ENCODE peak calls at places on chromosome 3, in nine cellular contexts. G is mesothelial cell of epicardium, W is AG04450, C is heart left ventricle, K is heart right ventricle, O is AG09319, S is psoas muscle, D is GM20000, L is PC-9. A is an unnamed sample.

GRCh38 chr3:36025232-36025631 is 355.1 kb upstream of the STAC start:
- DNase-seq in G (no peak), W (no peak), C (no peak), K (no peak), O (no peak), S (no peak), D (no peak), L (no peak), A (no peak)

GRCh38 chr3:63993653-63994079 is 29.6 kb downstream of the PSMD6 start:
- DNase-seq in G (peak), W (peak), C (peak), K (peak), O (peak), S (peak), D (peak), L (peak), A (peak)

GRCh38 chr3:93969997-93970396 is 3.7 kb downstream of the PROS1 start:
- DNase-seq in G (no peak), W (no peak), C (no peak), K (no peak), O (no peak), S (no peak), D (no peak), L (no peak), A (no peak)

GRCh38 chr3:114155370-114155821 is 23.5 kb downstream of the DRD3 start:
- DNase-seq in G (no peak), W (no peak), C (peak), K (peak), O (no peak), S (no peak), D (peak), L (no peak), A (peak)

GRCh38 chr3:88000853-88001252 is 58.0 kb downstream of the CGGBP1 start:
- DNase-seq in G (no peak), W (no peak), C (no peak), K (no peak), O (no peak), S (no peak), D (no peak), L (no peak), A (peak)

GRCh38 chr3:16307832-16308531 is 43.0 kb downstream of the OXNAD1 start:
- DNase-seq in G (no peak), W (no peak), C (no peak), K (no peak), O (no peak), S (no peak), D (no peak), L (no peak), A (no peak)

GRCh38 chr3:177338697-177339219 is 141.5 kb upstream of the TBL1XR1 start:
- DNase-seq in G (no peak), W (no peak), C (no peak), K (no peak), O (no peak), S (no peak), D (peak), L (peak), A (no peak)

GRCh38 chr3:4736284-4736861 is 242.9 kb upstream of the BHLHE40 start:
- DNase-seq in G (no peak), W (no peak), C (peak), K (peak), O (no peak), S (no peak), D (no peak), L (peak), A (no peak)

GRCh38 chr3:2770451-2770850 is 339.7 kb downstream of the IL5RA start:
- DNase-seq in G (no peak), W (no peak), C (no peak), K (no peak), O (no peak), S (no peak), D (no peak), L (no peak), A (no peak)

GRCh38 chr3:153640689-153641308 is 478.8 kb downstream of the RAP2B start:
- DNase-seq in G (no peak), W (no peak), C (no peak), K (no peak), O (no peak), S (peak), D (no peak), L (no peak), A (peak)

GRCh38 chr3:14000556-14000955 is 120.7 kb upstream of the WNT7A start:
- DNase-seq in G (no peak), W (no peak), C (no peak), K (no peak), O (no peak), S (no peak), D (no peak), L (no peak), A (no peak)

GRCh38 chr3:107523361-107524213 is 825 bp downstream of the BBX start:
- DNase-seq in G (peak), W (no peak), C (peak), K (peak), O (no peak), S (peak), D (peak), L (peak), A (peak)

DNA sequence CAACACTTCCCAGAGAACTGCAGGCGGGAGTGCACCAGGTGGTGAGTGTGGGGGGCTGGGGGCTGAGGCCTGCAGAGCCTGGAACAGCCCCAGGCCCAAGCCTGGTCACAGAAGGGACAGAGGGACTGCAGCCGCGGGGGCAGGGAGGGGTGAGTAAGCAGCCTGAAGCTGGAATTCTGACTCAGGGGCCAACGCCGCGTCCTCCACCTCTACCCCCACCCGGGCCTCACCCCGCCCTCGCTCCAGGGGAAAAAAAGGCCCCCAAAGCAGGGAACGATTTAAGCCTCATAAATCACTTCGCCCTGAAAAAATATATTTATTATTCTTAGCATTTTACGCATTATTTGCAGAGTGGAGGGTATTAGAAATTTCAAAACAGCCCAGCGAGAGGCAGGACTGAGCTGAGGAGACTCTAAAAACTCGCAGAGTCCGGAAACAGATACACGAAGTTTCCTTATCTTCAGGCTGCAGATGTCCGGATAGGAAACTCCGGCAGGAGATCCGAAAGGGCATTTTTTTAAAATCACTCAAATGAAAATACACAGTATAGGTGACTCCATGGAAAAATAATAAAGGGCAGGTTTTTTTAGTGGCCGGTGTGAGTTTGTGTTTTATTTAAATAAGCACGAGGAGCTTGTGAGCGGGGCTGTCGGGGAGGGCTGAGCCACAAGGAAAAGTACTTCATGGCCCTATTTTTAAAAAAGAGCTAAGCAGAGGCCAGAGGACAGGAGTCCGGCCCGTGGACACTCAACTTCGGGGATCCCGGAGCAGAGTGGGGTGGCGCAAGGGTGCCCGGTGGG is 9.9 kb downstream of the GATA2 start:
- DNase-seq in G (no peak), W (peak), C (peak), K (peak), O (no peak), S (peak), D (no peak), L (peak), A (no peak)
- TF ChIP-seq CTCF in G (no peak), W (peak), C (peak), K (no peak), O (no peak), S (peak), D (no peak), L (no peak), A (no peak)

GRCh38 chr3:188342991-188343732 is 189.2 kb downstream of the LPP start:
- DNase-seq in G (no peak), W (no peak), C (peak), K (peak), O (no peak), S (no peak), D (no peak), L (no peak), A (no peak)
- TF ChIP-seq CTCF in G (no peak), W (no peak), C (no peak), K (no peak), O (no peak), S (no peak), D (no peak), L (no peak), A (no peak)

DNA sequence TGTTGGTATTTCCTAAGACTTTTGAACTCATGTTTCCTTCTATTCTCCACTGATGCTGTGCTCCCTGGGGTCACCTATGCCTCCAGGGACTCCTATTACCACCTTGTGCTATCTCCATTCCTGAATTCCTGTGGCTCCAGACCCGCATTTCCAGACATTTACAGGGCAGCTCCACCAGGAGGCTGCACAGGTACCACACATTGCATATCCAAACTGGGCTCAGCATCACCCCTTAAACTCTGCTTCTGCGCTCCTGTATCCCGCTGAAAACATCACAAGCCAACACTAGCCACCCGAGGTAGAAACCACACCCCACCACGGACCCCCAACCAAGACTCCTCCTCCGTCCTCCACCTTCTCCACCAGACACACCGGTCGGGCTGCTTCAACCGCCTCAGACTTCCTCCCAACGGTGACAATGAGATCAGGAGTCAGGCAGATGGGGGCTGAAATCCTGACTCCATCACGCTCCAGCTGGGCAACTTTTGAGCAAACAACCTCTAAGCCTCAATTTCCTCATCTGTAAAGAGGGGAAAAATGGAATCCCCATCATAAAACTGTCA is 10.4 kb downstream of the TNK2 start:
- DNase-seq in G (no peak), W (no peak), C (no peak), K (no peak), O (no peak), S (no peak), D (peak), L (peak), A (no peak)
- TF ChIP-seq CTCF in G (no peak), W (peak), C (no peak), K (no peak), O (no peak), S (no peak), D (no peak), L (peak), A (no peak)

GRCh38 chr3:72997421-72997961 is 880 bp downstream of the PPP4R2 start:
- DNase-seq in G (no peak), W (no peak), C (peak), K (peak), O (peak), S (no peak), D (peak), L (peak), A (peak)

GRCh38 chr3:72995337-72995736 is 1.3 kb upstream of the PPP4R2 start:
- DNase-seq in G (no peak), W (no peak), C (no peak), K (no peak), O (no peak), S (no peak), D (no peak), L (no peak), A (no peak)

GRCh38 chr3:72996121-72996472 is 514 bp upstream of the PPP4R2 start:
- DNase-seq in G (no peak), W (no peak), C (peak), K (peak), O (no peak), S (peak), D (no peak), L (no peak), A (peak)

GRCh38 chr3:72998489-72998888 is 1.9 kb downstream of the PPP4R2 start:
- DNase-seq in G (no peak), W (no peak), C (no peak), K (no peak), O (no peak), S (no peak), D (no peak), L (no peak), A (no peak)

GRCh38 chr3:72996473-72997333 is at the start of gene PPP4R2:
- DNase-seq in G (peak), W (peak), C (peak), K (peak), O (peak), S (peak), D (peak), L (peak), A (peak)
- TF ChIP-seq CTCF in G (no peak), W (no peak), C (no peak), K (no peak), O (no peak), S (peak), D (no peak), L (no peak), A (no peak)

GRCh38 chr3:170205302-170205701 is 16.9 kb upstream of the PRKCI start:
- DNase-seq in G (no peak), W (no peak), C (no peak), K (no peak), O (peak), S (no peak), D (peak), L (no peak), A (no peak)

GRCh38 chr3:170211668-170212067 is 10.6 kb upstream of the PRKCI start:
- DNase-seq in G (no peak), W (no peak), C (no peak), K (no peak), O (no peak), S (no peak), D (no peak), L (no peak), A (no peak)

GRCh38 chr3:170204023-170204472 is 18.2 kb upstream of the PRKCI start:
- DNase-seq in G (no peak), W (no peak), C (no peak), K (no peak), O (no peak), S (no peak), D (no peak), L (no peak), A (no peak)

GRCh38 chr3:170204509-170204908 is 17.7 kb upstream of the PRKCI start:
- DNase-seq in G (no peak), W (no peak), C (no peak), K (no peak), O (no peak), S (no peak), D (no peak), L (no peak), A (no peak)

GRCh38 chr3:170207717-170208116 is 14.5 kb upstream of the PRKCI start:
- DNase-seq in G (no peak), W (no peak), C (no peak), K (no peak), O (no peak), S (no peak), D (no peak), L (no peak), A (no peak)
- TF ChIP-seq CTCF in G (no peak), W (no peak), C (no peak), K (no peak), O (no peak), S (no peak), D (no peak), L (no peak), A (no peak)

GRCh38 chr3:137105277-137105977 is 147.6 kb downstream of the IL20RB start:
- DNase-seq in G (no peak), W (peak), C (peak), K (peak), O (no peak), S (no peak), D (peak), L (peak), A (peak)
- TF ChIP-seq CTCF in G (peak), W (peak), C (peak), K (peak), O (peak), S (peak), D (peak), L (peak), A (peak)

GRCh38 chr3:53153267-53153823 is 7.7 kb upstream of the PRKCD start:
- DNase-seq in G (no peak), W (no peak), C (no peak), K (no peak), O (no peak), S (no peak), D (no peak), L (no peak), A (no peak)

GRCh38 chr3:53155763-53156162 is 5.2 kb upstream of the PRKCD start:
- DNase-seq in G (no peak), W (no peak), C (no peak), K (no peak), O (no peak), S (no peak), D (no peak), L (peak), A (no peak)

GRCh38 chr3:53152316-53152715 is 8.7 kb upstream of the PRKCD start:
- DNase-seq in G (no peak), W (no peak), C (no peak), K (no peak), O (no peak), S (no peak), D (no peak), L (no peak), A (no peak)

GRCh38 chr3:53154731-53155320 is 6.2 kb upstream of the PRKCD start:
- DNase-seq in G (no peak), W (no peak), C (no peak), K (no peak), O (no peak), S (no peak), D (no peak), L (peak), A (no peak)

DNA sequence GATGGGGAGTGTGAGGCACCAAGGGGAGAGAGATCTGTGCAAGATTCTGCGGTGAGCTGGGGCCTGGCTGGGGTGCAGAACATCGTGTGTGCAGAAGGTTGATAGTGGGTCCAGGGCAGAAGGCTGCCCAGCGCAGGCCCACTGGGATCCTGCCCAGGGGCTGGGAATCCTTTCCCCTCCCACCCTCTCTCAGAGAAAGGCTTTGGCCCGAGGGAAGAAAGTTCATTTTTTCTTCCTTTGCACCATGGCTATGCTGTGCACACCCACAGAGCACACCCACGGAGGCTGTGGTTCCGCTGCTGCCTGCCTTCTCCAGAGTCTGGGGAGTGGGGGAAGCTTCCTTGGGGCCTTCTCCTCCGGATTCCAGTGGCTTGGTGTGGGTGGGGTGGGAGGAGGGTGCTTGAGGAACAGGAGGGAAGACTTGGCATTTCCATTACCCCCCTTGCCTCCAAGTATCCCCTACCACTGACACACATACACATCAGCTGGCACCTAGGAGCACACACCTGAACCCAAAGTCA is 7.0 kb upstream of the PRKCD start:
- DNase-seq in G (no peak), W (no peak), C (no peak), K (no peak), O (no peak), S (no peak), D (no peak), L (no peak), A (no peak)
- TF ChIP-seq CTCF in G (no peak), W (no peak), C (no peak), K (no peak), O (no peak), S (no peak), D (no peak), L (no peak), A (no peak)

GRCh38 chr3:184796954-184797353 is 15.0 kb upstream of the VPS8 start:
- DNase-seq in G (no peak), W (no peak), C (no peak), K (no peak), O (no peak), S (no peak), D (no peak), L (no peak), A (no peak)
- TF ChIP-seq CTCF in G (no peak), W (no peak), C (no peak), K (no peak), O (no peak), S (no peak), D (no peak), L (no peak), A (no peak)

DNA sequence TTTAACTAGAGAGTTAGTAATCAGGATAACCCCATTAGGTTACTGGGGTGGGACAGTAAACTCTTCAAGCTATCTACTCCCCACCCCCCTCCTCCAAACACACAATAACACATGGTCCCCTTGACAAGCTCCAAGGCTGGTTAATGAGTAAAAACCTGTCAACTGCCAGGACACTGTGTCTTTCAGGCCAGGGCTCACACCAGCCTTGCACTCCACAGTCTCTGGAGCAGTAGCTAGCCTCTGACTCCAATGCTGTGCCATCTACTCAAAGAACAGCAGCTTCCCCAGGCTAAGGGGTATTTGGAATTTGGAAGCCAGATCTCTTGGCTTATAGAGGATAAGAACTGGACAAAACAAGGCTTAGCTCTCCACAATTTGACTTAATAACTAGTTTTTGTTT is 115.8 kb downstream of the LRIG1 start:
- DNase-seq in G (no peak), W (no peak), C (no peak), K (no peak), O (no peak), S (no peak), D (no peak), L (no peak), A (no peak)
- TF ChIP-seq CTCF in G (no peak), W (no peak), C (no peak), K (no peak), O (no peak), S (no peak), D (no peak), L (no peak), A (no peak)